ENCODE peak calls at places on chromosomes 2 and 18, in five cellular contexts. One of them, this sample, is unnamed.

GRCh38 chr2:61210332-61210981 is 48.5 kb downstream of the C2orf74 start:
- DNase-seq in fibroblast of mammary gland: peak; percentile 81
- DNase-seq in hypothalamus: no peak
- DNase-seq in fibroblast of pulmonary artery: peak; percentile 84
- DNase-seq in sigmoid colon: no peak
- DNase-seq in this sample: no peak

GRCh38 chr2:227461878-227462462 is 10.0 kb upstream of the AGFG1 start:
- DNase-seq in fibroblast of mammary gland: no peak
- DNase-seq in hypothalamus: no peak
- DNase-seq in fibroblast of pulmonary artery: no peak
- DNase-seq in sigmoid colon: no peak
- DNase-seq in this sample: no peak

GRCh38 chr2:114128725-114129124 is 238.8 kb downstream of the ACTR3 start:
- DNase-seq in fibroblast of mammary gland: no peak
- DNase-seq in hypothalamus: no peak
- DNase-seq in fibroblast of pulmonary artery: no peak
- DNase-seq in sigmoid colon: no peak
- DNase-seq in this sample: no peak

GRCh38 chr18:9109523-9109922 is 7.0 kb downstream of the NDUFV2 start:
- DNase-seq in fibroblast of mammary gland: peak; percentile 68
- DNase-seq in hypothalamus: no peak
- DNase-seq in fibroblast of pulmonary artery: peak; percentile 37
- DNase-seq in sigmoid colon: no peak
- DNase-seq in this sample: no peak

GRCh38 chr18:24826605-24827004 is 366.2 kb downstream of the HRH4 start:
- DNase-seq in fibroblast of mammary gland: no peak
- DNase-seq in hypothalamus: no peak
- DNase-seq in fibroblast of pulmonary artery: no peak
- DNase-seq in sigmoid colon: no peak
- DNase-seq in this sample: no peak

GRCh38 chr2:95053543-95053942 is 28.0 kb downstream of the MAL start:
- DNase-seq in fibroblast of mammary gland: no peak
- DNase-seq in hypothalamus: no peak
- DNase-seq in fibroblast of pulmonary artery: no peak
- DNase-seq in sigmoid colon: peak; percentile 56
- DNase-seq in this sample: peak; percentile 35

GRCh38 chr2:69298862-69299261 is 88.2 kb downstream of the GFPT1 start:
- DNase-seq in fibroblast of mammary gland: peak; percentile 81
- DNase-seq in hypothalamus: no peak
- DNase-seq in fibroblast of pulmonary artery: peak; percentile 67
- DNase-seq in sigmoid colon: no peak
- DNase-seq in this sample: no peak

GRCh38 chr2:181399046-181399445 is 58.1 kb upstream of the ITGA4 start:
- DNase-seq in fibroblast of mammary gland: no peak
- DNase-seq in hypothalamus: no peak
- DNase-seq in fibroblast of pulmonary artery: no peak
- DNase-seq in sigmoid colon: no peak
- DNase-seq in this sample: no peak

GRCh38 chr2:69138247-69138754 is 125.3 kb downstream of the ANTXR1 start:
- DNase-seq in fibroblast of mammary gland: peak; percentile 87
- DNase-seq in hypothalamus: no peak
- DNase-seq in fibroblast of pulmonary artery: peak; percentile 84
- DNase-seq in sigmoid colon: no peak
- DNase-seq in this sample: no peak

GRCh38 chr2:46277470-46278190 is 19.6 kb upstream of the EPAS1 start:
- DNase-seq in fibroblast of mammary gland: no peak
- DNase-seq in hypothalamus: no peak
- DNase-seq in fibroblast of pulmonary artery: no peak
- DNase-seq in sigmoid colon: no peak
- DNase-seq in this sample: peak; percentile 82

GRCh38 chr2:106065268-106065982 is 128.7 kb downstream of the UXS1 start:
- DNase-seq in fibroblast of mammary gland: no peak
- DNase-seq in hypothalamus: no peak
- DNase-seq in fibroblast of pulmonary artery: no peak
- DNase-seq in sigmoid colon: no peak
- DNase-seq in this sample: no peak

GRCh38 chr18:54100920-54101319 is 123.5 kb downstream of the MBD2 start:
- DNase-seq in fibroblast of mammary gland: peak; percentile 74
- DNase-seq in hypothalamus: no peak
- DNase-seq in fibroblast of pulmonary artery: peak; percentile 24
- DNase-seq in sigmoid colon: no peak
- DNase-seq in this sample: no peak

GRCh38 chr18:79402977-79403722 is 7.4 kb downstream of the NFATC1 start:
- DNase-seq in fibroblast of mammary gland: no peak
- DNase-seq in hypothalamus: peak; percentile 80
- DNase-seq in fibroblast of pulmonary artery: peak; percentile 47
- DNase-seq in sigmoid colon: peak; percentile 89
- DNase-seq in this sample: peak; percentile 89

GRCh38 chr2:118496467-118496866 is 351.0 kb downstream of the EN1 start:
- DNase-seq in fibroblast of mammary gland: no peak
- DNase-seq in hypothalamus: no peak
- DNase-seq in fibroblast of pulmonary artery: no peak
- DNase-seq in sigmoid colon: no peak
- DNase-seq in this sample: no peak

GRCh38 chr2:121707920-121708361 is 28.7 kb downstream of the NIFK start:
- DNase-seq in fibroblast of mammary gland: no peak
- DNase-seq in hypothalamus: no peak
- DNase-seq in fibroblast of pulmonary artery: no peak
- DNase-seq in sigmoid colon: no peak
- DNase-seq in this sample: no peak

GRCh38 chr2:21668078-21668710 is 544.4 kb downstream of the TDRD15 start:
- DNase-seq in fibroblast of mammary gland: no peak
- DNase-seq in hypothalamus: no peak
- DNase-seq in fibroblast of pulmonary artery: no peak
- DNase-seq in sigmoid colon: no peak
- DNase-seq in this sample: no peak

GRCh38 chr2:134170269-134170668 is 83.6 kb upstream of the MGAT5 start:
- DNase-seq in fibroblast of mammary gland: peak; percentile 40
- DNase-seq in hypothalamus: no peak
- DNase-seq in fibroblast of pulmonary artery: peak; percentile 6
- DNase-seq in sigmoid colon: no peak
- DNase-seq in this sample: no peak

GRCh38 chr18:35005963-35006577 is 35.1 kb upstream of the MAPRE2 start:
- DNase-seq in fibroblast of mammary gland: peak; percentile 76
- DNase-seq in hypothalamus: no peak
- DNase-seq in fibroblast of pulmonary artery: peak; percentile 87
- DNase-seq in sigmoid colon: no peak
- DNase-seq in this sample: no peak

GRCh38 chr18:9771261-9771976 is 63.3 kb downstream of the RAB31 start:
- DNase-seq in fibroblast of mammary gland: peak; percentile 73
- DNase-seq in hypothalamus: peak; percentile 80
- DNase-seq in fibroblast of pulmonary artery: peak; percentile 64
- DNase-seq in sigmoid colon: peak; percentile 90
- DNase-seq in this sample: peak; percentile 93

GRCh38 chr2:219001100-219001576 is 7.9 kb upstream of the CRYBA2 start:
- DNase-seq in fibroblast of mammary gland: no peak
- DNase-seq in hypothalamus: no peak
- DNase-seq in fibroblast of pulmonary artery: no peak
- DNase-seq in sigmoid colon: no peak
- DNase-seq in this sample: no peak

GRCh38 chr2:177692042-177692823 is 299.7 kb downstream of the AGPS start:
- DNase-seq in fibroblast of mammary gland: no peak
- DNase-seq in hypothalamus: no peak
- DNase-seq in fibroblast of pulmonary artery: no peak
- DNase-seq in sigmoid colon: no peak
- DNase-seq in this sample: no peak

This sample was measured in cardiac septum.